ENCODE peak calls at places on chromosome 20, in seven cellular contexts. V is kidney tubule cell; D is left ventricle myocardium superior; W is Kasumi-1; N is CD8-positive, alpha-beta memory T cell; B is renal cortical epithelial cell; S is CD8-positive, alpha-beta T cell. U is an unnamed sample.

GRCh38 chr20:8388707-8389106 is 256.6 kb downstream of the PLCB1 start:
- DNase-seq in V (no peak), B (no peak), W (no peak), S (no peak), D (no peak), N (no peak), U (no peak)

GRCh38 chr20:33789109-33789857 is 21.9 kb upstream of the CHMP4B start:
- DNase-seq in N (no peak), V (peak), B (peak), W (no peak), D (no peak), S (no peak), U (no peak)

GRCh38 chr20:3714092-3714491 is 1.7 kb upstream of the SIGLEC1 start:
- DNase-seq in B (no peak), S (no peak), N (no peak), V (no peak), D (no peak), W (no peak), U (no peak)

GRCh38 chr20:24984963-24985640 is 7.4 kb downstream of the APMAP start:
- DNase-seq in B (no peak), W (peak), S (peak), D (no peak), V (no peak), N (no peak), U (no peak)

GRCh38 chr20:6637160-6637579 is 130.3 kb upstream of the BMP2 start:
- DNase-seq in S (no peak), D (no peak), B (no peak), N (no peak), W (no peak), V (peak), U (no peak)

GRCh38 chr20:2693286-2693995 is 861 bp downstream of the EBF4 start:
- DNase-seq in V (no peak), W (no peak), D (peak), B (no peak), N (peak), S (peak), U (no peak)

GRCh38 chr20:49982346-49983122 is at the start of gene SNAI1:
- DNase-seq in V (peak), S (peak), D (peak), W (peak), B (peak), N (peak), U (peak)

GRCh38 chr20:15889073-15889923 is 684.0 kb downstream of the KIF16B start:
- DNase-seq in W (no peak), V (no peak), D (no peak), N (no peak), B (peak), S (no peak), U (no peak)

GRCh38 chr20:63089051-63089907 is 82.5 kb upstream of the BHLHE23 start:
- DNase-seq in W (no peak), V (no peak), D (no peak), S (no peak), N (no peak), B (no peak), U (no peak)

GRCh38 chr20:21520702-21521595 is 7.1 kb upstream of the NKX2-2 start:
- DNase-seq in W (no peak), S (no peak), N (no peak), D (no peak), V (peak), B (no peak), U (peak)

GRCh38 chr20:891121-892080 is 24.7 kb downstream of the ANGPT4 start:
- DNase-seq in B (peak), D (peak), V (peak), W (no peak), N (no peak), S (no peak), U (no peak)

GRCh38 chr20:6746901-6747609 is 20.4 kb upstream of the BMP2 start:
- DNase-seq in V (peak), D (no peak), W (no peak), N (no peak), B (peak), S (no peak), U (no peak)

GRCh38 chr20:34201531-34201930 is 39.7 kb upstream of the ASIP start:
- DNase-seq in W (no peak), V (no peak), S (no peak), B (peak), N (no peak), D (no peak), U (no peak)

GRCh38 chr20:63538204-63539091 is 1.3 kb upstream of the PTK6 start:
- DNase-seq in D (no peak), N (peak), V (peak), B (no peak), W (no peak), S (no peak), U (no peak)

GRCh38 chr20:51285684-51286083 is 256.8 kb downstream of the NFATC2 start:
- DNase-seq in W (no peak), D (no peak), S (no peak), V (no peak), B (no peak), N (no peak), U (no peak)

GRCh38 chr20:58446938-58447265 is 57.9 kb downstream of the VAPB start:
- DNase-seq in D (no peak), N (no peak), W (no peak), B (no peak), V (no peak), S (no peak), U (peak)

GRCh38 chr20:36606171-36607116 is 865 bp downstream of the RAB5IF start:
- DNase-seq in V (peak), N (no peak), S (peak), W (peak), B (peak), D (no peak), U (no peak)

GRCh38 chr20:4153251-4153650 is 137.9 kb upstream of the RNF24 start:
- DNase-seq in B (peak), V (peak), D (no peak), W (no peak), S (no peak), N (no peak), U (no peak)

U was measured in dorsolateral prefrontal cortex.